ENCODE peak calls at places on chromosomes 12 and 14, in five cellular contexts. One of them, this sample, is unnamed.

GRCh38 chr14:61355892-61356325 is 34.5 kb downstream of the PRKCH start:
- DNase-seq in GM12891: no peak
- DNase-seq in HepG2: peak; percentile 1
- DNase-seq in H1: no peak
- DNase-seq in K562: no peak
- DNase-seq in this sample: no peak

GRCh38 chr14:70152704-70153103 is 36.0 kb downstream of the SLC8A3 start:
- DNase-seq in K562: no peak
- DNase-seq in GM12891: no peak
- DNase-seq in HepG2: no peak
- DNase-seq in H1: no peak
- DNase-seq in this sample: no peak

GRCh38 chr12:106068296-106068695 is 70.5 kb downstream of the NUAK1 start:
- DNase-seq in GM12891: no peak
- DNase-seq in HepG2: no peak
- DNase-seq in K562: no peak
- DNase-seq in H1: no peak
- DNase-seq in this sample: no peak

GRCh38 chr12:31478898-31479297 is 112.0 kb downstream of the DENND5B start:
- DNase-seq in K562: no peak
- DNase-seq in HepG2: no peak
- DNase-seq in GM12891: no peak
- DNase-seq in H1: no peak
- DNase-seq in this sample: no peak

GRCh38 chr12:27593266-27593665 is 69.3 kb downstream of the PPFIBP1 start:
- DNase-seq in K562: no peak
- DNase-seq in GM12891: no peak
- DNase-seq in H1: no peak
- DNase-seq in HepG2: no peak
- DNase-seq in this sample: no peak

GRCh38 chr14:101854366-101854765 is 92.9 kb downstream of the PPP2R5C start:
- DNase-seq in HepG2: no peak
- DNase-seq in GM12891: no peak
- DNase-seq in H1: no peak
- DNase-seq in K562: no peak
- DNase-seq in this sample: no peak

GRCh38 chr12:57722716-57723629 is 15.6 kb downstream of the AGAP2 start:
- DNase-seq in K562: no peak
- DNase-seq in GM12891: peak; percentile 12
- DNase-seq in HepG2: no peak
- DNase-seq in H1: peak; percentile 41
- DNase-seq in this sample: no peak

GRCh38 chr12:83408841-83409240 is 722.1 kb downstream of the TMTC2 start:
- DNase-seq in K562: no peak
- DNase-seq in H1: no peak
- DNase-seq in HepG2: no peak
- DNase-seq in GM12891: no peak
- DNase-seq in this sample: no peak

GRCh38 chr12:31629756-31630732 is 29.4 kb upstream of the ETFBKMT start:
- DNase-seq in K562: peak; percentile 84
- DNase-seq in GM12891: no peak
- DNase-seq in H1: no peak
- DNase-seq in HepG2: no peak
- DNase-seq in this sample: no peak

GRCh38 chr12:7206691-7207090 is 17.2 kb downstream of the PEX5 start:
- DNase-seq in H1: no peak
- DNase-seq in K562: no peak
- DNase-seq in GM12891: no peak
- DNase-seq in HepG2: no peak
- DNase-seq in this sample: no peak

GRCh38 chr14:50544911-50545310 is 12.5 kb upstream of the MAP4K5 start:
- DNase-seq in GM12891: no peak
- DNase-seq in K562: no peak
- DNase-seq in H1: no peak
- DNase-seq in HepG2: no peak
- DNase-seq in this sample: no peak

GRCh38 chr12:95060951-95061350 is 12.5 kb downstream of the NR2C1 start:
- DNase-seq in GM12891: no peak
- DNase-seq in K562: no peak
- DNase-seq in H1: no peak
- DNase-seq in HepG2: no peak
- DNase-seq in this sample: no peak

DNA sequence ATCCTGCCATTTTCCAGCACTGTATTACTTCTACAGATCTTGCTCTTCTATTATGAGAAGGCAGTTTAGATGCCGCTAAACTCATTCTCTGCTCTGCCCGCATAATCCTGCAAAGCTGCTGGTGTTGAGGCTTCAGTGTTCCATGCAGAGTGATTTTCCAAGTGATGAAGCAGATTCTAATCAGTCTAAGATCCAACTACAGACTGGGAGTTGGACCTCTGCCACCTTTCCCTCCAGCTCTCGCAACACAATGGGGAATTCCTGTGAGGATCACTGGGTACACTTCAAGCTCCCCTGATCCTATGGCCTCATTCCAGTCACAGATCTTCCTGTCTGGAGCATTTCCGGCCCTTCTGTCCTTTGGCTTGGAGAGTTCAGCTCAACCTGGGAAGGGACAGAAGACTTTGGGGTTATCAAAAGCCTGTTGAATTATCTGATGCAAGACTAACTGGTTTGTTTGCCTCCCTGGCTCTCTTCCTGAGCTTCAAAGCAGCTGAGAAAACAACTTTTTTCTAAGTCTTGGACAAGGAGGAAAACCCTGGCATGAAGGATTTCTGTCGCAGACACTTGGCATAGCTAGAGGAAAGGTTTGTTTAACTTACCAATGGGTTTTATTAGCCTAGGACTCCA is 333.9 kb downstream of the ZFP36L1 start:
- DNase-seq in GM12891: no peak
- DNase-seq in H1: no peak
- DNase-seq in K562: no peak
- DNase-seq in HepG2: peak; percentile 95
- DNase-seq in this sample: no peak
- TF ChIP-seq TAF1 in GM12891: no peak
- TF ChIP-seq TAF1 in H1: no peak
- TF ChIP-seq TAF1 in K562: no peak
- TF ChIP-seq TAF1 in HepG2: no peak
- TF ChIP-seq TAF1 in this sample: no peak

GRCh38 chr14:68793734-68794129 is 865 bp upstream of the ZFP36L1 start:
- DNase-seq in GM12891: no peak
- DNase-seq in K562: peak; percentile 54
- DNase-seq in HepG2: no peak
- DNase-seq in H1: no peak
- DNase-seq in this sample: no peak
- TF ChIP-seq POLR2A in GM12891: no peak
- TF ChIP-seq POLR2A in K562: no peak
- TF ChIP-seq POLR2A in HepG2: no peak
- TF ChIP-seq POLR2A in H1: no peak
- TF ChIP-seq POLR2A in this sample: no peak

GRCh38 chr14:23177181-23177580 is 6.3 kb downstream of the SLC7A8 start:
- DNase-seq in H1: no peak
- DNase-seq in HepG2: no peak
- DNase-seq in K562: no peak
- DNase-seq in GM12891: no peak
- DNase-seq in this sample: no peak
- TF ChIP-seq POLR2AphosphoS5 in H1: no peak
- TF ChIP-seq POLR2AphosphoS5 in HepG2: no peak
- TF ChIP-seq POLR2AphosphoS5 in K562: no peak
- TF ChIP-seq POLR2AphosphoS5 in GM12891: no peak
- TF ChIP-seq POLR2AphosphoS5 in this sample: no peak

DNA sequence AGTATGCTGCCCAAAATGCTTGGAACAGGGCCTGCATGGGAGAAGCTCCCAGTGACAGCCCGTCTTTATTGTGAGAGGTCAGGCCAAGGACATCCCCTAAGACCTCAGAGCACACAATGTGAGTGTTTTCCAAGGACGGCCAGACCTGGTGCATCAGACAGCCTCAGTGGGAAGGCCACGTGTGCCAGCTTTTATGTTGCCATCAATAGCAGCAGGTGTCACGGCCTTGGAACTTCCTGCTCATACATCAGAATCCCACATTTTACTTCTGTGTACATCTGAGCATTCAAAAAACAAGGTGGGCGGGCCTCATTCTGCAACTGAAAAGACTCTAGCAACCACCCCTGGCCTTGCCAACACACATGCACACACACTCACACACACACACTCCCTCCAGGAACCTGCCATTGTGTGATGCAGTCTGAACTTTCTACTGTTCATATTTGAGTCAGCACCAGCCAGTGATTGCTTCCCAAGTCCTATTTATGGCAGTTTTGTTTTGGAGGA is 753.1 kb upstream of the TBX3 start:
- DNase-seq in H1: no peak
- DNase-seq in HepG2: peak; percentile 80
- DNase-seq in GM12891: no peak
- DNase-seq in K562: no peak
- DNase-seq in this sample: no peak
- TF ChIP-seq TAF1 in H1: no peak
- TF ChIP-seq TAF1 in HepG2: no peak
- TF ChIP-seq TAF1 in GM12891: no peak
- TF ChIP-seq TAF1 in K562: no peak
- TF ChIP-seq TAF1 in this sample: no peak

DNA sequence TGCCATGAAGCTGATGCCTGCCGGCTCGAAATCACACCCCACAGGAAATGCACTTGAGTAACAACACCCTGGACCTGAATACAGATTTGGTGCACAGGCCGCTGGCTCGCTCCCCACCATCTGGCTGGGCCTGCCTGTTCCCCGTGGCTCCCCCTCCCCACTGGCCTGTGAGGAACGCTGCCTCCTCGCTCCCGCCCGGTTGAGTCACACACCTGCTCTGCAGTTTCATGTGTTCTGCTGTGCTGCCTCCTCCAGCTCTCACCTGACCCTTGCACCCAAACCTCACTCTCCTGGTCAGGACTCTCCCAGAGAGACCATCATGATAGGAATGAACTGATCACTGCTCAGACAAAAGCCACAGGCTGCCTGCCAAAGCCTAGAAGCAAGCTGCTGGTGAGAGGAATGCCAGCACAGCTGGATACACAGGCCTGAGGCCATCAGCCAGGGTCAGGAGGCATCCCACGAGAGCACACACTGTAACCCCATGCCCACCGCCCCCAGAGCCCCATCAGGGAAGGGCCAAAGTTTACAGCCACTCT is 3.8 kb upstream of the SIVA1 start:
- DNase-seq in GM12891: no peak
- DNase-seq in K562: no peak
- DNase-seq in H1: no peak
- DNase-seq in HepG2: peak; percentile 88
- DNase-seq in this sample: no peak
- TF ChIP-seq POLR2A in GM12891: no peak
- TF ChIP-seq POLR2A in K562: no peak
- TF ChIP-seq POLR2A in H1: no peak
- TF ChIP-seq POLR2A in HepG2: peak; percentile 21
- TF ChIP-seq POLR2A in this sample: no peak

GRCh38 chr14:74638066-74638465 is 26.0 kb upstream of the LTBP2 start:
- DNase-seq in H1: no peak
- DNase-seq in K562: no peak
- DNase-seq in HepG2: no peak
- DNase-seq in GM12891: no peak
- DNase-seq in this sample: no peak
- TF ChIP-seq POLR2AphosphoS5 in H1: no peak
- TF ChIP-seq POLR2AphosphoS5 in K562: no peak
- TF ChIP-seq POLR2AphosphoS5 in HepG2: no peak
- TF ChIP-seq POLR2AphosphoS5 in GM12891: no peak
- TF ChIP-seq POLR2AphosphoS5 in this sample: no peak

DNA sequence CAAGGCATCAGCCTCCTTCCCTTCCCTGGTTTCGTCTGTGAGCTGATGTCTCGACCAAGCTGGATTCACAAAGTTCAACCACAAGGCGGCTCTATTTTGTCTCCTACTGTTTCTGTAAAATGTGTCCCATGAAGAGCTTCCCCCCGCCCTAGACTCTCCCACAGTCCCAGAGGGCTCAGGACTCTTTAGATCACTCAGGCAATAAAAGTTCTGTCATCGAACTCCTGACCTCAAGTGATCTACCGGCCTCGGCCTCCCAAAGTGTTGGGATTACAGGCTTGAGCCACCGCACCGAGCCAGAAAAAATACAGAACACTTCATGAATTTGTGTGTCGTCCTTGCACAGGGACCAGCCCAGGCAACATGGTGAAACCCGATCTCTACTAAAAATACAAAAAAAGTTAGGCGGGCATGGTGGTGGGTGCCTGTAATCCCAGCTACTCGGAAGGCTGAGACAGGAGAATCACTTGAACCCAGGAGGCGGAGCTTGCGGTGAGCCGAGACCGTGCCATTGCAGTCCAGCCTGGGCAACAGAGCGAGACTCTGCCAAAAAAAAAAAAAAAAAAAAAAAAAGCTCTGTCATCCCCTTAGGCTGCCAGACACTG is 149.4 kb downstream of the BCL11B start:
- DNase-seq in HepG2: no peak
- DNase-seq in K562: no peak
- DNase-seq in GM12891: no peak
- DNase-seq in H1: peak; percentile 44
- DNase-seq in this sample: no peak
- TF ChIP-seq TAF1 in HepG2: no peak
- TF ChIP-seq TAF1 in K562: no peak
- TF ChIP-seq TAF1 in GM12891: no peak
- TF ChIP-seq TAF1 in H1: no peak
- TF ChIP-seq TAF1 in this sample: no peak

DNA sequence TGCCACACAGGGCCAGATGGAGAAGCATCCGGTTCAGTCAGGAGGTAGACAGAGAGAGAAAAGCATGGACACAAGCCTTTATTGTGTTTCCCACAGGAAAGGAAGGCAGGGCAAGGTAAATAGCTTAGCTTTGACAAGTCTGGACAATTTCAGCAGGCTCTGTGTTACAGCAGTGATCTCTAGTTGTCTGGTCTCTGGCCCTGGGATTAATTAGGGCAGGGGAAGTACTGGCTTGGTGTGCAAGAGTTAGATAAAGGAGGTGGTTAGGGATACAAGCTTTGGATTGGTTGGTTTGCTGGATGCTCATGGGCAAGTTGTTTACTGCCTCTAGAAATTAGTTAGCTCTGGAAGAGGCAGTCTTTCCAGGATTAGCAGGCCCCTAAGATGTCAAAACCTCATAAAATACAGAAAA is 15.1 kb upstream of the NGDN start:
- DNase-seq in K562: peak; percentile 88
- DNase-seq in HepG2: peak; percentile 85
- DNase-seq in GM12891: no peak
- DNase-seq in H1: no peak
- DNase-seq in this sample: no peak
- TF ChIP-seq POLR2A in K562: peak; percentile 42
- TF ChIP-seq POLR2A in HepG2: no peak
- TF ChIP-seq POLR2A in GM12891: no peak
- TF ChIP-seq POLR2A in H1: no peak
- TF ChIP-seq POLR2A in this sample: no peak

DNA sequence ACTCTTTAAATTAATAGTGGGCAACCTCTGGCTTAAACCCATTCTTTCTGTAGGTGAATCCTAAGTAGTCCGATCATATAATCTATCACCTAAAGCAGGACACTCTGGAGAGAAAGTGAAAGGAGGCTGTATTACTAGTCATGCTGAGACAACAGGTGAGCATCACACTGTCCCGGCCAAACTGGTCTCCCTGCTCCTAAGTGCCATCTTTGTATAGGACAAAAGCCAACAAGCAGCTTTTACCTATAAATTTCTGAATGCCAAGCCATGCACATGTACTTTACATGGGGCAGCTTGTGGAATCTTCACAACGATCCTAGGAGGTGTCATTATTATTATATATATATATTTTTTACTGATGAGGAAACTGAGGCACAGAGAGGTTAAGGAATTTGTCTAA is 18.0 kb downstream of the PLEKHH1 start:
- DNase-seq in GM12891: no peak
- DNase-seq in HepG2: no peak
- DNase-seq in H1: no peak
- DNase-seq in K562: no peak
- DNase-seq in this sample: no peak
- TF ChIP-seq POLR2AphosphoS5 in GM12891: no peak
- TF ChIP-seq POLR2AphosphoS5 in HepG2: no peak
- TF ChIP-seq POLR2AphosphoS5 in H1: no peak
- TF ChIP-seq POLR2AphosphoS5 in K562: no peak
- TF ChIP-seq POLR2AphosphoS5 in this sample: no peak

This sample was measured in GM12892.